ENCODE peak calls at places on chromosomes 3 and 15, in five cellular contexts. One of them, this sample, is unnamed.
A peak's percentile ranks its signal among the peaks of the same experiment; 100 is the strongest.

GRCh38 chr3:138846350-138846756 is 11.6 kb upstream of the PIK3CB start:
- DNase-seq in NCI-H748 treated with DMSO at 0.1 percent for 48 hours: no peak
- DNase-seq in activated T-helper 1 cell treated with anti-CD3 and anti-CD28 coated beads, Interleukin-12 subunit alpha, Interleukin-12 subunit beta, Interleukin-2, Interleukin-4 antibody, amounts not matched to agents 30 ng/mL and 10 ng/mL and 1 ng/mL, durations not matched to agents 14 hours and 24 hours and 36 hours: no peak
- DNase-seq in GM12865: no peak
- DNase-seq in iPS-NIHi11: no peak
- DNase-seq in this sample: no peak

GRCh38 chr15:40796508-40796907 is 10.4 kb upstream of the ZFYVE19 start:
- DNase-seq in NCI-H748 treated with DMSO at 0.1 percent for 48 hours: no peak
- DNase-seq in activated T-helper 1 cell treated with anti-CD3 and anti-CD28 coated beads, Interleukin-12 subunit alpha, Interleukin-12 subunit beta, Interleukin-2, Interleukin-4 antibody, amounts not matched to agents 30 ng/mL and 10 ng/mL and 1 ng/mL, durations not matched to agents 14 hours and 24 hours and 36 hours: no peak
- DNase-seq in GM12865: no peak
- DNase-seq in iPS-NIHi11: no peak
- DNase-seq in this sample: no peak

GRCh38 chr3:101303089-101303731 is 17.2 kb downstream of the IMPG2 start:
- DNase-seq in NCI-H748 treated with DMSO at 0.1 percent for 48 hours: no peak
- DNase-seq in activated T-helper 1 cell treated with anti-CD3 and anti-CD28 coated beads, Interleukin-12 subunit alpha, Interleukin-12 subunit beta, Interleukin-2, Interleukin-4 antibody, amounts not matched to agents 30 ng/mL and 10 ng/mL and 1 ng/mL, durations not matched to agents 14 hours and 24 hours and 36 hours: no peak
- DNase-seq in GM12865: peak; percentile 14
- DNase-seq in iPS-NIHi11: no peak
- DNase-seq in this sample: no peak

GRCh38 chr3:160180581-160181216 is 44.5 kb upstream of the C3orf80 start:
- DNase-seq in NCI-H748 treated with DMSO at 0.1 percent for 48 hours: no peak
- DNase-seq in activated T-helper 1 cell treated with anti-CD3 and anti-CD28 coated beads, Interleukin-12 subunit alpha, Interleukin-12 subunit beta, Interleukin-2, Interleukin-4 antibody, amounts not matched to agents 30 ng/mL and 10 ng/mL and 1 ng/mL, durations not matched to agents 14 hours and 24 hours and 36 hours: no peak
- DNase-seq in GM12865: no peak
- DNase-seq in iPS-NIHi11: no peak
- DNase-seq in this sample: no peak

GRCh38 chr3:16399473-16399872 is 114.0 kb downstream of the RFTN1 start:
- DNase-seq in NCI-H748 treated with DMSO at 0.1 percent for 48 hours: no peak
- DNase-seq in activated T-helper 1 cell treated with anti-CD3 and anti-CD28 coated beads, Interleukin-12 subunit alpha, Interleukin-12 subunit beta, Interleukin-2, Interleukin-4 antibody, amounts not matched to agents 30 ng/mL and 10 ng/mL and 1 ng/mL, durations not matched to agents 14 hours and 24 hours and 36 hours: no peak
- DNase-seq in GM12865: peak; percentile 57
- DNase-seq in iPS-NIHi11: peak; percentile 28
- DNase-seq in this sample: no peak

GRCh38 chr3:181720281-181720680 is 8.6 kb downstream of the SOX2 start:
- DNase-seq in NCI-H748 treated with DMSO at 0.1 percent for 48 hours: no peak
- DNase-seq in activated T-helper 1 cell treated with anti-CD3 and anti-CD28 coated beads, Interleukin-12 subunit alpha, Interleukin-12 subunit beta, Interleukin-2, Interleukin-4 antibody, amounts not matched to agents 30 ng/mL and 10 ng/mL and 1 ng/mL, durations not matched to agents 14 hours and 24 hours and 36 hours: no peak
- DNase-seq in GM12865: no peak
- DNase-seq in iPS-NIHi11: no peak
- DNase-seq in this sample: no peak

GRCh38 chr3:40753956-40754355 is 229.2 kb downstream of the ZNF621 start:
- DNase-seq in NCI-H748 treated with DMSO at 0.1 percent for 48 hours: no peak
- DNase-seq in activated T-helper 1 cell treated with anti-CD3 and anti-CD28 coated beads, Interleukin-12 subunit alpha, Interleukin-12 subunit beta, Interleukin-2, Interleukin-4 antibody, amounts not matched to agents 30 ng/mL and 10 ng/mL and 1 ng/mL, durations not matched to agents 14 hours and 24 hours and 36 hours: no peak
- DNase-seq in GM12865: no peak
- DNase-seq in iPS-NIHi11: no peak
- DNase-seq in this sample: no peak

GRCh38 chr15:76161153-76162049 is 101.6 kb downstream of the TMEM266 start:
- DNase-seq in NCI-H748 treated with DMSO at 0.1 percent for 48 hours: no peak
- DNase-seq in activated T-helper 1 cell treated with anti-CD3 and anti-CD28 coated beads, Interleukin-12 subunit alpha, Interleukin-12 subunit beta, Interleukin-2, Interleukin-4 antibody, amounts not matched to agents 30 ng/mL and 10 ng/mL and 1 ng/mL, durations not matched to agents 14 hours and 24 hours and 36 hours: no peak
- DNase-seq in GM12865: no peak
- DNase-seq in iPS-NIHi11: no peak
- DNase-seq in this sample: no peak

GRCh38 chr3:192216067-192216466 is 511.3 kb downstream of the FGF12 start:
- DNase-seq in NCI-H748 treated with DMSO at 0.1 percent for 48 hours: no peak
- DNase-seq in activated T-helper 1 cell treated with anti-CD3 and anti-CD28 coated beads, Interleukin-12 subunit alpha, Interleukin-12 subunit beta, Interleukin-2, Interleukin-4 antibody, amounts not matched to agents 30 ng/mL and 10 ng/mL and 1 ng/mL, durations not matched to agents 14 hours and 24 hours and 36 hours: no peak
- DNase-seq in GM12865: no peak
- DNase-seq in iPS-NIHi11: no peak
- DNase-seq in this sample: no peak

GRCh38 chr3:132006605-132007204 is 28.1 kb downstream of the CPNE4 start:
- DNase-seq in NCI-H748 treated with DMSO at 0.1 percent for 48 hours: no peak
- DNase-seq in activated T-helper 1 cell treated with anti-CD3 and anti-CD28 coated beads, Interleukin-12 subunit alpha, Interleukin-12 subunit beta, Interleukin-2, Interleukin-4 antibody, amounts not matched to agents 30 ng/mL and 10 ng/mL and 1 ng/mL, durations not matched to agents 14 hours and 24 hours and 36 hours: no peak
- DNase-seq in GM12865: peak; percentile 40
- DNase-seq in iPS-NIHi11: peak; percentile 55
- DNase-seq in this sample: no peak

GRCh38 chr3:123341871-123342630 is 106.8 kb downstream of the ADCY5 start:
- DNase-seq in NCI-H748 treated with DMSO at 0.1 percent for 48 hours: no peak
- DNase-seq in activated T-helper 1 cell treated with anti-CD3 and anti-CD28 coated beads, Interleukin-12 subunit alpha, Interleukin-12 subunit beta, Interleukin-2, Interleukin-4 antibody, amounts not matched to agents 30 ng/mL and 10 ng/mL and 1 ng/mL, durations not matched to agents 14 hours and 24 hours and 36 hours: no peak
- DNase-seq in GM12865: no peak
- DNase-seq in iPS-NIHi11: no peak
- DNase-seq in this sample: no peak

GRCh38 chr15:49064281-49064653 is 18.0 kb upstream of the SECISBP2L start:
- DNase-seq in NCI-H748 treated with DMSO at 0.1 percent for 48 hours: no peak
- DNase-seq in activated T-helper 1 cell treated with anti-CD3 and anti-CD28 coated beads, Interleukin-12 subunit alpha, Interleukin-12 subunit beta, Interleukin-2, Interleukin-4 antibody, amounts not matched to agents 30 ng/mL and 10 ng/mL and 1 ng/mL, durations not matched to agents 14 hours and 24 hours and 36 hours: no peak
- DNase-seq in GM12865: no peak
- DNase-seq in iPS-NIHi11: no peak
- DNase-seq in this sample: no peak

GRCh38 chr3:41040256-41040655 is 159.0 kb upstream of the CTNNB1 start:
- DNase-seq in NCI-H748 treated with DMSO at 0.1 percent for 48 hours: no peak
- DNase-seq in activated T-helper 1 cell treated with anti-CD3 and anti-CD28 coated beads, Interleukin-12 subunit alpha, Interleukin-12 subunit beta, Interleukin-2, Interleukin-4 antibody, amounts not matched to agents 30 ng/mL and 10 ng/mL and 1 ng/mL, durations not matched to agents 14 hours and 24 hours and 36 hours: no peak
- DNase-seq in GM12865: no peak
- DNase-seq in iPS-NIHi11: no peak
- DNase-seq in this sample: no peak

GRCh38 chr3:189621948-189622603 is 9.1 kb upstream of the TP63 start:
- DNase-seq in NCI-H748 treated with DMSO at 0.1 percent for 48 hours: no peak
- DNase-seq in activated T-helper 1 cell treated with anti-CD3 and anti-CD28 coated beads, Interleukin-12 subunit alpha, Interleukin-12 subunit beta, Interleukin-2, Interleukin-4 antibody, amounts not matched to agents 30 ng/mL and 10 ng/mL and 1 ng/mL, durations not matched to agents 14 hours and 24 hours and 36 hours: no peak
- DNase-seq in GM12865: no peak
- DNase-seq in iPS-NIHi11: no peak
- DNase-seq in this sample: no peak

GRCh38 chr3:167110906-167111305 is 269.2 kb downstream of the ZBBX start:
- DNase-seq in NCI-H748 treated with DMSO at 0.1 percent for 48 hours: peak; percentile 62
- DNase-seq in activated T-helper 1 cell treated with anti-CD3 and anti-CD28 coated beads, Interleukin-12 subunit alpha, Interleukin-12 subunit beta, Interleukin-2, Interleukin-4 antibody, amounts not matched to agents 30 ng/mL and 10 ng/mL and 1 ng/mL, durations not matched to agents 14 hours and 24 hours and 36 hours: no peak
- DNase-seq in GM12865: peak; percentile 14
- DNase-seq in iPS-NIHi11: peak; percentile 38
- DNase-seq in this sample: no peak

GRCh38 chr3:15052335-15053242 is 12.5 kb downstream of the MRPS25 start:
- DNase-seq in NCI-H748 treated with DMSO at 0.1 percent for 48 hours: no peak
- DNase-seq in activated T-helper 1 cell treated with anti-CD3 and anti-CD28 coated beads, Interleukin-12 subunit alpha, Interleukin-12 subunit beta, Interleukin-2, Interleukin-4 antibody, amounts not matched to agents 30 ng/mL and 10 ng/mL and 1 ng/mL, durations not matched to agents 14 hours and 24 hours and 36 hours: no peak
- DNase-seq in GM12865: no peak
- DNase-seq in iPS-NIHi11: no peak
- DNase-seq in this sample: no peak

GRCh38 chr15:31102374-31103342 is 1.1 kb upstream of the TRPM1 start:
- DNase-seq in NCI-H748 treated with DMSO at 0.1 percent for 48 hours: no peak
- DNase-seq in activated T-helper 1 cell treated with anti-CD3 and anti-CD28 coated beads, Interleukin-12 subunit alpha, Interleukin-12 subunit beta, Interleukin-2, Interleukin-4 antibody, amounts not matched to agents 30 ng/mL and 10 ng/mL and 1 ng/mL, durations not matched to agents 14 hours and 24 hours and 36 hours: no peak
- DNase-seq in GM12865: no peak
- DNase-seq in iPS-NIHi11: no peak
- DNase-seq in this sample: no peak

GRCh38 chr15:38202356-38202755 is 50.3 kb upstream of the SPRED1 start:
- DNase-seq in NCI-H748 treated with DMSO at 0.1 percent for 48 hours: no peak
- DNase-seq in activated T-helper 1 cell treated with anti-CD3 and anti-CD28 coated beads, Interleukin-12 subunit alpha, Interleukin-12 subunit beta, Interleukin-2, Interleukin-4 antibody, amounts not matched to agents 30 ng/mL and 10 ng/mL and 1 ng/mL, durations not matched to agents 14 hours and 24 hours and 36 hours: no peak
- DNase-seq in GM12865: no peak
- DNase-seq in iPS-NIHi11: no peak
- DNase-seq in this sample: no peak

GRCh38 chr15:101472033-101472432 is 17.5 kb downstream of the PCSK6 start:
- DNase-seq in NCI-H748 treated with DMSO at 0.1 percent for 48 hours: no peak
- DNase-seq in activated T-helper 1 cell treated with anti-CD3 and anti-CD28 coated beads, Interleukin-12 subunit alpha, Interleukin-12 subunit beta, Interleukin-2, Interleukin-4 antibody, amounts not matched to agents 30 ng/mL and 10 ng/mL and 1 ng/mL, durations not matched to agents 14 hours and 24 hours and 36 hours: no peak
- DNase-seq in GM12865: no peak
- DNase-seq in iPS-NIHi11: no peak
- DNase-seq in this sample: no peak

GRCh38 chr3:25176999-25177398 is 251.1 kb upstream of the RARB start:
- DNase-seq in NCI-H748 treated with DMSO at 0.1 percent for 48 hours: no peak
- DNase-seq in activated T-helper 1 cell treated with anti-CD3 and anti-CD28 coated beads, Interleukin-12 subunit alpha, Interleukin-12 subunit beta, Interleukin-2, Interleukin-4 antibody, amounts not matched to agents 30 ng/mL and 10 ng/mL and 1 ng/mL, durations not matched to agents 14 hours and 24 hours and 36 hours: no peak
- DNase-seq in GM12865: no peak
- DNase-seq in iPS-NIHi11: no peak
- DNase-seq in this sample: no peak

GRCh38 chr3:174859109-174859735 is at the start of gene NAALADL2:
- DNase-seq in NCI-H748 treated with DMSO at 0.1 percent for 48 hours: peak; percentile 62
- DNase-seq in activated T-helper 1 cell treated with anti-CD3 and anti-CD28 coated beads, Interleukin-12 subunit alpha, Interleukin-12 subunit beta, Interleukin-2, Interleukin-4 antibody, amounts not matched to agents 30 ng/mL and 10 ng/mL and 1 ng/mL, durations not matched to agents 14 hours and 24 hours and 36 hours: no peak
- DNase-seq in GM12865: no peak
- DNase-seq in iPS-NIHi11: peak; percentile 19
- DNase-seq in this sample: no peak

GRCh38 chr3:53191836-53192480 is 30.9 kb downstream of the PRKCD start:
- DNase-seq in NCI-H748 treated with DMSO at 0.1 percent for 48 hours: no peak
- DNase-seq in activated T-helper 1 cell treated with anti-CD3 and anti-CD28 coated beads, Interleukin-12 subunit alpha, Interleukin-12 subunit beta, Interleukin-2, Interleukin-4 antibody, amounts not matched to agents 30 ng/mL and 10 ng/mL and 1 ng/mL, durations not matched to agents 14 hours and 24 hours and 36 hours: no peak
- DNase-seq in GM12865: peak; percentile 40
- DNase-seq in iPS-NIHi11: no peak
- DNase-seq in this sample: peak; percentile 50

GRCh38 chr3:187686874-187687273 is 15.5 kb downstream of the RTP2 start:
- DNase-seq in NCI-H748 treated with DMSO at 0.1 percent for 48 hours: no peak
- DNase-seq in activated T-helper 1 cell treated with anti-CD3 and anti-CD28 coated beads, Interleukin-12 subunit alpha, Interleukin-12 subunit beta, Interleukin-2, Interleukin-4 antibody, amounts not matched to agents 30 ng/mL and 10 ng/mL and 1 ng/mL, durations not matched to agents 14 hours and 24 hours and 36 hours: no peak
- DNase-seq in GM12865: no peak
- DNase-seq in iPS-NIHi11: no peak
- DNase-seq in this sample: no peak

GRCh38 chr15:45314960-45315359 is 62.9 kb downstream of the SLC28A2 start:
- DNase-seq in NCI-H748 treated with DMSO at 0.1 percent for 48 hours: no peak
- DNase-seq in activated T-helper 1 cell treated with anti-CD3 and anti-CD28 coated beads, Interleukin-12 subunit alpha, Interleukin-12 subunit beta, Interleukin-2, Interleukin-4 antibody, amounts not matched to agents 30 ng/mL and 10 ng/mL and 1 ng/mL, durations not matched to agents 14 hours and 24 hours and 36 hours: no peak
- DNase-seq in GM12865: peak; percentile 36
- DNase-seq in iPS-NIHi11: no peak
- DNase-seq in this sample: no peak

GRCh38 chr3:39126532-39127071 is 19.1 kb downstream of the TTC21A start:
- DNase-seq in NCI-H748 treated with DMSO at 0.1 percent for 48 hours: no peak
- DNase-seq in activated T-helper 1 cell treated with anti-CD3 and anti-CD28 coated beads, Interleukin-12 subunit alpha, Interleukin-12 subunit beta, Interleukin-2, Interleukin-4 antibody, amounts not matched to agents 30 ng/mL and 10 ng/mL and 1 ng/mL, durations not matched to agents 14 hours and 24 hours and 36 hours: no peak
- DNase-seq in GM12865: peak; percentile 56
- DNase-seq in iPS-NIHi11: peak; percentile 60
- DNase-seq in this sample: no peak

GRCh38 chr3:88812576-88812975 is 294.8 kb upstream of the EPHA3 start:
- DNase-seq in NCI-H748 treated with DMSO at 0.1 percent for 48 hours: no peak
- DNase-seq in activated T-helper 1 cell treated with anti-CD3 and anti-CD28 coated beads, Interleukin-12 subunit alpha, Interleukin-12 subunit beta, Interleukin-2, Interleukin-4 antibody, amounts not matched to agents 30 ng/mL and 10 ng/mL and 1 ng/mL, durations not matched to agents 14 hours and 24 hours and 36 hours: no peak
- DNase-seq in GM12865: no peak
- DNase-seq in iPS-NIHi11: no peak
- DNase-seq in this sample: no peak

GRCh38 chr3:62771331-62772097 is 103.7 kb downstream of the CADPS start:
- DNase-seq in NCI-H748 treated with DMSO at 0.1 percent for 48 hours: no peak
- DNase-seq in activated T-helper 1 cell treated with anti-CD3 and anti-CD28 coated beads, Interleukin-12 subunit alpha, Interleukin-12 subunit beta, Interleukin-2, Interleukin-4 antibody, amounts not matched to agents 30 ng/mL and 10 ng/mL and 1 ng/mL, durations not matched to agents 14 hours and 24 hours and 36 hours: no peak
- DNase-seq in GM12865: no peak
- DNase-seq in iPS-NIHi11: no peak
- DNase-seq in this sample: no peak